ENCODE peak calls at places on chromosomes 13 and 19, in eight cellular contexts. R is NCI-H1930; T is myocyte; N is activated CD4-positive, CD25-positive, alpha-beta regulatory T cell treated with anti-CD3 and anti-CD28 coated beads, Interleukin-2, amount 50 U/mL, for 16 hours; B is right lobe of liver; D is pancreas; X is activated T-cell treated with anti-CD3 and anti-CD28 coated beads for 1 hour; I is SW 1271. J is an unnamed sample.

GRCh38 chr13:20721454-20722357 is 18.2 kb downstream of the IL17D start:
- DNase-seq in R (no peak), T (no peak), N (no peak), B (peak; percentile 49), D (no peak), X (no peak), I (no peak), J (no peak)

GRCh38 chr19:51094696-51095279 is 12.1 kb upstream of the KLK14 start:
- DNase-seq in R (peak; percentile 40), T (peak; percentile 22), N (no peak), B (no peak), D (no peak), X (peak; percentile 13), I (no peak), J (peak; percentile 65)

GRCh38 chr19:50981587-50982146 is 2.0 kb downstream of the KLK7 start:
- DNase-seq in R (no peak), T (no peak), N (no peak), B (no peak), D (no peak), X (no peak), I (no peak), J (no peak)

GRCh38 chr13:38582133-38582532 is 104.7 kb upstream of the FREM2 start:
- DNase-seq in R (peak; percentile 72), T (peak; percentile 67), N (no peak), B (no peak), D (no peak), X (no peak), I (peak; percentile 59), J (peak; percentile 23)

GRCh38 chr19:45498411-45499195 is at the start of gene PPM1N:
- DNase-seq in R (peak; percentile 71), T (no peak), N (no peak), B (peak; percentile 45), D (no peak), X (peak; percentile 62), I (no peak), J (no peak)

GRCh38 chr19:49588370-49589122 is 2.4 kb upstream of the PRR12 start:
- DNase-seq in R (no peak), T (no peak), N (no peak), B (peak; percentile 26), D (no peak), X (no peak), I (no peak), J (no peak)

GRCh38 chr13:23630349-23631093 is 60.3 kb downstream of the TNFRSF19 start:
- DNase-seq in R (no peak), T (no peak), N (no peak), B (no peak), D (no peak), X (no peak), I (no peak), J (no peak)

GRCh38 chr19:3932931-3933810 is at the start of gene NMRK2:
- DNase-seq in R (no peak), T (peak; percentile 71), N (no peak), B (no peak), D (no peak), X (no peak), I (no peak), J (peak; percentile 68)

GRCh38 chr13:37270206-37271001 is 164.9 kb upstream of the CSNK1A1L start:
- DNase-seq in R (no peak), T (peak; percentile 3), N (no peak), B (no peak), D (no peak), X (no peak), I (no peak), J (peak; percentile 26)

GRCh38 chr19:49441960-49442350 is 628 bp upstream of the SLC17A7 start:
- DNase-seq in R (no peak), T (no peak), N (no peak), B (no peak), D (no peak), X (no peak), I (no peak), J (no peak)

GRCh38 chr19:18029617-18030338 is 21.8 kb downstream of the ARRDC2 start:
- DNase-seq in R (peak; percentile 15), T (peak; percentile 93), N (no peak), B (peak; percentile 89), D (peak; percentile 61), X (no peak), I (peak; percentile 34), J (peak; percentile 30)

GRCh38 chr19:51097166-51097736 is 11.0 kb downstream of the CTU1 start:
- DNase-seq in R (peak; percentile 58), T (peak; percentile 13), N (peak; percentile 36), B (peak; percentile 71), D (peak; percentile 65), X (peak; percentile 71), I (peak; percentile 42), J (peak; percentile 63)

GRCh38 chr13:94464771-94465170 is 14.7 kb downstream of the DCT start:
- DNase-seq in R (no peak), T (no peak), N (no peak), B (no peak), D (no peak), X (no peak), I (no peak), J (no peak)

GRCh38 chr13:99765869-99766268 is 205.7 kb downstream of the ZIC5 start:
- DNase-seq in R (no peak), T (no peak), N (no peak), B (no peak), D (no peak), X (no peak), I (no peak), J (no peak)

GRCh38 chr19:17933414-17934129 is 757 bp downstream of the CCDC124 start:
- DNase-seq in R (no peak), T (peak; percentile 32), N (no peak), B (no peak), D (no peak), X (no peak), I (peak; percentile 50), J (no peak)

GRCh38 chr19:45421953-45422498 is 1.7 kb downstream of the ERCC1 start:
- DNase-seq in R (no peak), T (no peak), N (no peak), B (no peak), D (no peak), X (no peak), I (no peak), J (no peak)

GRCh38 chr13:103695320-103695719 is 629.1 kb upstream of the SLC10A2 start:
- DNase-seq in R (no peak), T (no peak), N (no peak), B (no peak), D (no peak), X (no peak), I (no peak), J (no peak)

GRCh38 chr13:48231080-48231479 is 1.9 kb upstream of the ITM2B start:
- DNase-seq in R (no peak), T (no peak), N (no peak), B (no peak), D (no peak), X (no peak), I (no peak), J (no peak)

GRCh38 chr13:29767006-29767405 is 83.4 kb downstream of the UBL3 start:
- DNase-seq in R (no peak), T (no peak), N (no peak), B (no peak), D (no peak), X (no peak), I (no peak), J (no peak)

GRCh38 chr13:99199541-99200432 is 867 bp upstream of the UBAC2 start:
- DNase-seq in R (no peak), T (no peak), N (no peak), B (peak; percentile 53), D (no peak), X (no peak), I (peak; percentile 36), J (no peak)

GRCh38 chr19:49528211-49528771 is 488 bp downstream of the RCN3 start:
- DNase-seq in R (no peak), T (peak; percentile 56), N (no peak), B (no peak), D (no peak), X (no peak), I (no peak), J (no peak)

GRCh38 chr19:39112338-39112890 is 13.2 kb upstream of the PAK4 start:
- DNase-seq in R (no peak), T (peak; percentile 56), N (no peak), B (peak; percentile 94), D (peak; percentile 33), X (no peak), I (no peak), J (no peak)